ENCODE peak calls at places on chromosomes 12 and 14, in five cellular contexts. One of them, this sample, is unnamed.

GRCh38 chr12:1670815-1671268 is 20.0 kb upstream of the ADIPOR2 start:
- DNase-seq in MM.1S: no peak
- DNase-seq in left ventricle myocardium inferior: no peak
- DNase-seq in neuronal stem cell: no peak
- DNase-seq in aorta: no peak
- DNase-seq in this sample: no peak

GRCh38 chr12:102406033-102406584 is 74.3 kb downstream of the IGF1 start:
- DNase-seq in MM.1S: no peak
- DNase-seq in left ventricle myocardium inferior: peak; percentile 38
- DNase-seq in neuronal stem cell: peak; percentile 6
- DNase-seq in aorta: peak; percentile 62
- DNase-seq in this sample: no peak

GRCh38 chr12:20369164-20370000 is 1.0 kb downstream of the PDE3A start:
- DNase-seq in MM.1S: no peak
- DNase-seq in left ventricle myocardium inferior: peak; percentile 89
- DNase-seq in neuronal stem cell: peak; percentile 48
- DNase-seq in aorta: peak; percentile 89
- DNase-seq in this sample: no peak

GRCh38 chr12:10853746-10854145 is 4.5 kb upstream of the PRR4 start:
- DNase-seq in MM.1S: no peak
- DNase-seq in left ventricle myocardium inferior: no peak
- DNase-seq in neuronal stem cell: no peak
- DNase-seq in aorta: no peak
- DNase-seq in this sample: no peak

GRCh38 chr12:82383930-82384513 is 25.7 kb downstream of the METTL25 start:
- DNase-seq in MM.1S: no peak
- DNase-seq in left ventricle myocardium inferior: no peak
- DNase-seq in neuronal stem cell: no peak
- DNase-seq in aorta: no peak
- DNase-seq in this sample: no peak

GRCh38 chr12:59452259-59452658 is 143.6 kb upstream of the SLC16A7 start:
- DNase-seq in MM.1S: no peak
- DNase-seq in left ventricle myocardium inferior: no peak
- DNase-seq in neuronal stem cell: no peak
- DNase-seq in aorta: no peak
- DNase-seq in this sample: no peak

GRCh38 chr12:56683-57346 is 9.8 kb upstream of the IQSEC3 start:
- DNase-seq in MM.1S: no peak
- DNase-seq in left ventricle myocardium inferior: no peak
- DNase-seq in neuronal stem cell: no peak
- DNase-seq in aorta: no peak
- DNase-seq in this sample: no peak

GRCh38 chr12:50276068-50276467 is 7.3 kb downstream of the LIMA1 start:
- DNase-seq in MM.1S: no peak
- DNase-seq in left ventricle myocardium inferior: no peak
- DNase-seq in neuronal stem cell: no peak
- DNase-seq in aorta: no peak
- DNase-seq in this sample: no peak

GRCh38 chr12:101490286-101490920 is 15.3 kb downstream of the SPIC start:
- DNase-seq in MM.1S: peak; percentile 55
- DNase-seq in left ventricle myocardium inferior: no peak
- DNase-seq in neuronal stem cell: peak; percentile 12
- DNase-seq in aorta: no peak
- DNase-seq in this sample: no peak

GRCh38 chr12:98126637-98127335 is 388.6 kb upstream of the TMPO start:
- DNase-seq in MM.1S: no peak
- DNase-seq in left ventricle myocardium inferior: no peak
- DNase-seq in neuronal stem cell: no peak
- DNase-seq in aorta: no peak
- DNase-seq in this sample: no peak

GRCh38 chr12:9387450-9387849 is 179.3 kb upstream of the PZP start:
- DNase-seq in MM.1S: no peak
- DNase-seq in left ventricle myocardium inferior: no peak
- DNase-seq in neuronal stem cell: no peak
- DNase-seq in aorta: no peak
- DNase-seq in this sample: no peak

GRCh38 chr12:45407188-45407850 is 191.4 kb downstream of the ANO6 start:
- DNase-seq in MM.1S: no peak
- DNase-seq in left ventricle myocardium inferior: no peak
- DNase-seq in neuronal stem cell: no peak
- DNase-seq in aorta: no peak
- DNase-seq in this sample: no peak

GRCh38 chr14:57871487-57872080 is 5.7 kb upstream of the SLC35F4 start:
- DNase-seq in MM.1S: peak; percentile 36
- DNase-seq in left ventricle myocardium inferior: no peak
- DNase-seq in neuronal stem cell: peak; percentile 32
- DNase-seq in aorta: no peak
- DNase-seq in this sample: no peak

GRCh38 chr12:68381476-68381875 is 49.3 kb upstream of the MDM1 start:
- DNase-seq in MM.1S: no peak
- DNase-seq in left ventricle myocardium inferior: no peak
- DNase-seq in neuronal stem cell: no peak
- DNase-seq in aorta: no peak
- DNase-seq in this sample: no peak

GRCh38 chr12:30952036-30952435 is 25.5 kb downstream of the TSPAN11 start:
- DNase-seq in MM.1S: no peak
- DNase-seq in left ventricle myocardium inferior: no peak
- DNase-seq in neuronal stem cell: no peak
- DNase-seq in aorta: no peak
- DNase-seq in this sample: no peak

GRCh38 chr14:95290021-95290420 is 29.7 kb downstream of the CLMN start:
- DNase-seq in MM.1S: no peak
- DNase-seq in left ventricle myocardium inferior: no peak
- DNase-seq in neuronal stem cell: no peak
- DNase-seq in aorta: no peak
- DNase-seq in this sample: no peak

GRCh38 chr14:33691907-33692306 is 259.0 kb downstream of the EGLN3 start:
- DNase-seq in MM.1S: no peak
- DNase-seq in left ventricle myocardium inferior: no peak
- DNase-seq in neuronal stem cell: no peak
- DNase-seq in aorta: no peak
- DNase-seq in this sample: no peak

GRCh38 chr12:111434680-111435338 is 29.1 kb downstream of the SH2B3 start:
- DNase-seq in MM.1S: peak; percentile 66
- DNase-seq in left ventricle myocardium inferior: peak; percentile 76
- DNase-seq in neuronal stem cell: no peak
- DNase-seq in aorta: peak; percentile 47
- DNase-seq in this sample: peak; percentile 70

GRCh38 chr14:86777950-86778602 is 1214.9 kb downstream of the GALC start:
- DNase-seq in MM.1S: no peak
- DNase-seq in left ventricle myocardium inferior: no peak
- DNase-seq in neuronal stem cell: no peak
- DNase-seq in aorta: no peak
- DNase-seq in this sample: no peak

GRCh38 chr12:70598467-70599194 is 38.6 kb downstream of the PTPRB start:
- DNase-seq in MM.1S: no peak
- DNase-seq in left ventricle myocardium inferior: no peak
- DNase-seq in neuronal stem cell: no peak
- DNase-seq in aorta: no peak
- DNase-seq in this sample: no peak

GRCh38 chr12:93339695-93340094 is 38.0 kb upstream of the NUDT4 start:
- DNase-seq in MM.1S: no peak
- DNase-seq in left ventricle myocardium inferior: no peak
- DNase-seq in neuronal stem cell: no peak
- DNase-seq in aorta: no peak
- DNase-seq in this sample: no peak

GRCh38 chr14:101495827-101496778 is 65.2 kb upstream of the DIO3 start:
- DNase-seq in MM.1S: no peak
- DNase-seq in left ventricle myocardium inferior: peak; percentile 4
- DNase-seq in neuronal stem cell: peak; percentile 43
- DNase-seq in aorta: peak; percentile 17
- DNase-seq in this sample: no peak

GRCh38 chr12:112362309-112362708 is 19.9 kb downstream of the HECTD4 start:
- DNase-seq in MM.1S: no peak
- DNase-seq in left ventricle myocardium inferior: no peak
- DNase-seq in neuronal stem cell: no peak
- DNase-seq in aorta: no peak
- DNase-seq in this sample: no peak

GRCh38 chr14:89549381-89550102 is 132.5 kb upstream of the FOXN3 start:
- DNase-seq in MM.1S: no peak
- DNase-seq in left ventricle myocardium inferior: no peak
- DNase-seq in neuronal stem cell: no peak
- DNase-seq in aorta: no peak
- DNase-seq in this sample: no peak

GRCh38 chr14:49770212-49770817 is 2.4 kb downstream of the KLHDC2 start:
- DNase-seq in MM.1S: no peak
- DNase-seq in left ventricle myocardium inferior: no peak
- DNase-seq in neuronal stem cell: no peak
- DNase-seq in aorta: no peak
- DNase-seq in this sample: no peak
- H3K27ac ChIP-seq in MM.1S: no peak overlapping the region
- H3K27ac ChIP-seq in left ventricle myocardium inferior: peak overlapping the region; percentile 34
- H3K27ac ChIP-seq in neuronal stem cell: no peak overlapping the region
- H3K27ac ChIP-seq in aorta: no peak overlapping the region
- H3K27ac ChIP-seq in this sample: no peak overlapping the region

GRCh38 chr14:64638625-64639024 is 65.6 kb upstream of the PLEKHG3 start:
- DNase-seq in MM.1S: no peak
- DNase-seq in left ventricle myocardium inferior: no peak
- DNase-seq in neuronal stem cell: no peak
- DNase-seq in aorta: no peak
- DNase-seq in this sample: no peak

GRCh38 chr14:64636208-64636979 is 67.8 kb upstream of the PLEKHG3 start:
- DNase-seq in MM.1S: peak; percentile 37
- DNase-seq in left ventricle myocardium inferior: peak; percentile 63
- DNase-seq in neuronal stem cell: peak; percentile 63
- DNase-seq in aorta: peak; percentile 74
- DNase-seq in this sample: peak; percentile 44

GRCh38 chr14:64636980-64637429 is 67.2 kb upstream of the PLEKHG3 start:
- DNase-seq in MM.1S: no peak
- DNase-seq in left ventricle myocardium inferior: no peak
- DNase-seq in neuronal stem cell: no peak
- DNase-seq in aorta: no peak
- DNase-seq in this sample: no peak

GRCh38 chr14:64639340-64639821 is 64.8 kb upstream of the PLEKHG3 start:
- DNase-seq in MM.1S: peak; percentile 52
- DNase-seq in left ventricle myocardium inferior: no peak
- DNase-seq in neuronal stem cell: no peak
- DNase-seq in aorta: no peak
- DNase-seq in this sample: no peak

GRCh38 chr14:64637735-64638473 is 66.3 kb upstream of the PLEKHG3 start:
- DNase-seq in MM.1S: no peak
- DNase-seq in left ventricle myocardium inferior: no peak
- DNase-seq in neuronal stem cell: no peak
- DNase-seq in aorta: no peak
- DNase-seq in this sample: no peak
- H3K27ac ChIP-seq in MM.1S: no peak overlapping the region
- H3K27ac ChIP-seq in left ventricle myocardium inferior: no peak overlapping the region
- H3K27ac ChIP-seq in neuronal stem cell: no peak overlapping the region
- H3K27ac ChIP-seq in aorta: no peak overlapping the region
- H3K27ac ChIP-seq in this sample: no peak overlapping the region

GRCh38 chr12:49032679-49033447 is 14.3 kb upstream of the PRKAG1 start:
- DNase-seq in MM.1S: no peak
- DNase-seq in left ventricle myocardium inferior: no peak
- DNase-seq in neuronal stem cell: no peak
- DNase-seq in aorta: peak; percentile 40
- DNase-seq in this sample: no peak

GRCh38 chr12:49031573-49032161 is 13.1 kb upstream of the PRKAG1 start:
- DNase-seq in MM.1S: no peak
- DNase-seq in left ventricle myocardium inferior: no peak
- DNase-seq in neuronal stem cell: no peak
- DNase-seq in aorta: peak; percentile 45
- DNase-seq in this sample: no peak

GRCh38 chr12:49033611-49034286 is 15.2 kb upstream of the PRKAG1 start:
- DNase-seq in MM.1S: no peak
- DNase-seq in left ventricle myocardium inferior: no peak
- DNase-seq in neuronal stem cell: no peak
- DNase-seq in aorta: peak; percentile 45
- DNase-seq in this sample: no peak

GRCh38 chr12:49030714-49031572 is 12.4 kb upstream of the PRKAG1 start:
- DNase-seq in MM.1S: no peak
- DNase-seq in left ventricle myocardium inferior: no peak
- DNase-seq in neuronal stem cell: no peak
- DNase-seq in aorta: peak; percentile 45
- DNase-seq in this sample: no peak

DNA sequence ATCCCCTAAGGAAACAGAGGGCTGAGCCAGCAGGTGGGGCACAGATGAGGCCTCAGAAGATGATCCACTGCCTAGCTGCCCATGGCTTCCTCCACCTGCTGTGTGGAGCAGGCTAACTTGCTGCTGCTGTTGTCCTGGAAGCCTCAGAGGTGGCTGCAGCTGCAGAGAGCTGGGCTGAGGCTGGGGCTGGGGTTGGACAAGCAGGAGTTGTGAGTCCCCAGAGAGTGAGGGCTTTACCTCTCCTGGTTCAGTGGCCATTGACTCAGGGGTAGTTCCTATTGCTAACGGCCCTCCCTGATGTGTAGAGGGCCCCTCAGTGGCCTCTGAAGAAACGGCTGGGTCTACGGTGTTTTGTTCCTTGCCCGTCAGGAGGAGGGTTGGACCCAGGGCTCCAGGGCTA is 13.7 kb upstream of the PRKAG1 start:
- DNase-seq in MM.1S: no peak
- DNase-seq in left ventricle myocardium inferior: no peak
- DNase-seq in neuronal stem cell: no peak
- DNase-seq in aorta: peak; percentile 35
- DNase-seq in this sample: no peak
- H3K27ac ChIP-seq in MM.1S: no peak overlapping the region
- H3K27ac ChIP-seq in left ventricle myocardium inferior: no peak overlapping the region
- H3K27ac ChIP-seq in neuronal stem cell: no peak overlapping the region
- H3K27ac ChIP-seq in aorta: no peak overlapping the region
- H3K27ac ChIP-seq in this sample: no peak overlapping the region

DNA sequence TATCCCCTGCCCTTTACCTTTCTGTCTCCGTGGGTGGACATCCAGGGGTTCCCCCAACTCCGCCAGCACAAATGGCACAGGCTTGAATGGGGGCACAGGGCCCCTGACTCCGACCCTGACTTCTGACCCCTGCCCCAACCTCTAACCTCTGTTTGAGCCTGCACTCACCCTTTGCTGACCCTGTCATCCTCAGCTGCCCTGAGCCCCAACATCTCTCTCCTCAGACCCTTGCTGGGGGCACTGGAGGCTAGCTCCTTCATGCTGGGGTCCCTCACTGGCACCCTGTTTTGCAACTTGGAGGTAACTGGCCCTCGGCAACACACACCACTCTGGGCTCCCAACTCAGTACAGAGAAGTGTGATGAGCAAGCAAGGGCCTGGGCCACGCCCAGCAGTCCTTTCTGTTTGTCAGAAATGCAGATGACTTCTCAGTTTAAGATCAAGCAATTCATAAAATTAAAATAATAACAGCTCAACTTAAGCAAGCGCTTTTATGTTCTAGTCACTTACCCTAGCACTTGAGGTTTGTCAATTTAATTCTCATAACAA is 2.1 kb downstream of the IFI27 start:
- DNase-seq in MM.1S: no peak
- DNase-seq in left ventricle myocardium inferior: no peak
- DNase-seq in neuronal stem cell: no peak
- DNase-seq in aorta: no peak
- DNase-seq in this sample: no peak
- H3K27ac ChIP-seq in MM.1S: no peak overlapping the region
- H3K27ac ChIP-seq in left ventricle myocardium inferior: peak overlapping the region; percentile 89
- H3K27ac ChIP-seq in neuronal stem cell: no peak overlapping the region
- H3K27ac ChIP-seq in aorta: no peak overlapping the region
- H3K27ac ChIP-seq in this sample: no peak overlapping the region

DNA sequence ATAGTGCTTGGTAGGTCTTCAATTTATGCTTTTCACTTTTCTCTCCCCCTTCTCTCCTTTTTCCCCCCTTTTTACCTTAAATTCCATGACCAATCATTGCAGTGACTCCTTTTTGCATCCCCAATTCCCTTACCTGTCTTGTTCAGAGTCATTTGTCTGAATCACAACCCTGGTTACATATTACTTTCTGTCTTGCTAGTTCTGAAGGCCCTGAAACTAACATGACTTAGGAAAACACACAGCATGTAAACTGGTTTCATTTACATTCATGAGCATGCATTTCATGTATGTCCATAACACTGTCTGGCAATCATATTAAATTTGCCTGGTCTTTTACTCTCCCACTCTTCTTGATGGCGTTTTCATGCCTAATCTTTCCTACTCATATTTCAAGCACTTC is 20.3 kb upstream of the FOXG1 start:
- DNase-seq in MM.1S: no peak
- DNase-seq in left ventricle myocardium inferior: no peak
- DNase-seq in neuronal stem cell: no peak
- DNase-seq in aorta: no peak
- DNase-seq in this sample: no peak
- H3K27ac ChIP-seq in MM.1S: no peak overlapping the region
- H3K27ac ChIP-seq in left ventricle myocardium inferior: no peak overlapping the region
- H3K27ac ChIP-seq in neuronal stem cell: no peak overlapping the region
- H3K27ac ChIP-seq in aorta: no peak overlapping the region
- H3K27ac ChIP-seq in this sample: no peak overlapping the region